ENCODE peak calls at places on chromosomes 1 and 21, in ten cellular contexts. W, O, G, C, K, S, N, Y, E and T are unnamed samples.

GRCh38 chr1:197106869-197107268 is 39.6 kb downstream of the ASPM start:
- DNase-seq in K (no peak), S (peak), C (no peak), W (no peak), Y (no peak), G (no peak), N (no peak), E (peak), O (no peak), T (no peak)

GRCh38 chr1:212518188-212518951 is 85.7 kb downstream of the NENF start:
- DNase-seq in C (no peak), G (no peak), E (peak), W (no peak), N (peak), S (peak), K (peak), O (no peak), Y (no peak), T (peak)

GRCh38 chr1:68049941-68050878 is at the start of gene DIRAS3:
- DNase-seq in Y (no peak), S (peak), W (no peak), C (no peak), E (peak), K (no peak), N (peak), G (no peak), O (no peak), T (peak)

GRCh38 chr21:43884012-43884860 is 19.2 kb downstream of the AGPAT3 start:
- DNase-seq in C (no peak), K (no peak), E (peak), S (peak), Y (peak), O (no peak), W (no peak), G (no peak), N (peak), T (peak)

GRCh38 chr1:152743371-152744145 is 14.3 kb upstream of the KPRP start:
- DNase-seq in S (no peak), N (no peak), O (no peak), K (no peak), E (peak), G (no peak), W (no peak), C (no peak), Y (no peak), T (no peak)

GRCh38 chr1:186059311-186059710 is 315.7 kb downstream of the TPR start:
- DNase-seq in K (no peak), W (no peak), S (peak), E (peak), O (no peak), N (no peak), C (no peak), Y (no peak), G (no peak), T (no peak)

GRCh38 chr1:228352677-228353481 is 53.8 kb downstream of the TRIM11 start:
- DNase-seq in E (no peak), S (no peak), K (no peak), C (no peak), Y (no peak), G (no peak), N (no peak), W (no peak), O (no peak), T (no peak)

GRCh38 chr1:239891621-239892358 is 199.9 kb upstream of the FMN2 start:
- DNase-seq in O (no peak), S (no peak), E (no peak), G (no peak), K (no peak), N (no peak), Y (no peak), W (no peak), C (no peak), T (no peak)

GRCh38 chr1:22677861-22678521 is 25.0 kb downstream of the C1QB start:
- DNase-seq in N (no peak), W (no peak), Y (no peak), S (no peak), K (no peak), E (no peak), C (no peak), O (no peak), G (no peak), T (no peak)

GRCh38 chr21:35203093-35204021 is 154.3 kb upstream of the RUNX1 start:
- DNase-seq in K (no peak), G (no peak), Y (no peak), C (no peak), E (no peak), N (peak), O (no peak), S (peak), W (no peak), T (peak)

GRCh38 chr1:34898220-34898820 is 31.1 kb downstream of the DLGAP3 start:
- DNase-seq in N (no peak), S (no peak), K (no peak), G (no peak), C (no peak), O (no peak), E (no peak), W (no peak), Y (no peak), T (no peak)

GRCh38 chr1:90550616-90551406 is 166.3 kb downstream of the BARHL2 start:
- DNase-seq in O (no peak), G (no peak), W (no peak), E (peak), Y (no peak), N (no peak), S (no peak), K (no peak), C (no peak), T (no peak)

GRCh38 chr1:168008595-168008994 is 71.7 kb upstream of the MPC2 start:
- DNase-seq in G (no peak), K (no peak), W (no peak), S (no peak), N (no peak), Y (no peak), E (no peak), O (no peak), C (no peak), T (no peak)

GRCh38 chr1:6106321-6106731 is 60.6 kb downstream of the KCNAB2 start:
- DNase-seq in G (no peak), N (no peak), C (no peak), E (no peak), S (no peak), W (no peak), O (no peak), Y (no peak), K (no peak), T (no peak)

GRCh38 chr1:196464545-196464944 is 143.7 kb downstream of the KCNT2 start:
- DNase-seq in O (no peak), Y (no peak), C (no peak), G (no peak), S (peak), W (no peak), K (no peak), N (peak), E (no peak), T (peak)

GRCh38 chr1:246181244-246181643 is 325.8 kb downstream of the SMYD3 start:
- DNase-seq in Y (no peak), W (no peak), S (peak), N (no peak), K (no peak), C (no peak), O (no peak), E (no peak), G (no peak), T (no peak)

GRCh38 chr1:157776971-157777386 is at the start of gene FCRL2:
- DNase-seq in W (no peak), E (no peak), C (no peak), O (no peak), K (no peak), S (no peak), Y (no peak), G (no peak), N (no peak), T (no peak)

GRCh38 chr1:30719406-30720270 is 3.7 kb downstream of the MATN1 start:
- DNase-seq in N (no peak), C (no peak), G (no peak), E (peak), K (no peak), O (no peak), Y (no peak), W (no peak), S (peak), T (peak)

GRCh38 chr1:151958959-151959358 is 34.7 kb downstream of the S100A10 start:
- DNase-seq in K (no peak), E (peak), Y (no peak), S (no peak), N (no peak), O (no peak), G (no peak), W (no peak), C (no peak), T (no peak)

GRCh38 chr1:24902471-24902891 is 27.6 kb downstream of the RUNX3 start:
- DNase-seq in Y (no peak), W (no peak), K (no peak), N (no peak), O (no peak), S (no peak), E (no peak), G (no peak), C (no peak), T (no peak)

GRCh38 chr21:32021319-32022027 is 148.7 kb downstream of the HUNK start:
- DNase-seq in C (no peak), N (no peak), W (no peak), K (peak), O (no peak), G (no peak), Y (no peak), S (no peak), E (no peak), T (no peak)

GRCh38 chr21:40736145-40736544 is 110.8 kb downstream of the DSCAM start:
- DNase-seq in C (no peak), W (no peak), N (no peak), G (no peak), O (no peak), Y (no peak), E (no peak), S (no peak), K (no peak), T (no peak)

GRCh38 chr1:40305451-40305850 is 11.6 kb downstream of the COL9A2 start:
- DNase-seq in K (no peak), G (no peak), N (no peak), S (no peak), W (no peak), C (no peak), O (no peak), E (peak), Y (no peak), T (no peak)

GRCh38 chr1:1425753-1426495 is 4.8 kb upstream of the ANKRD65 start:
- DNase-seq in C (no peak), K (no peak), N (no peak), Y (no peak), G (no peak), E (no peak), W (no peak), S (no peak), O (no peak), T (no peak)

GRCh38 chr1:173867141-173867752 is 542 bp downstream of the GAS5 start:
- DNase-seq in Y (no peak), O (no peak), S (peak), N (no peak), G (peak), E (no peak), K (peak), W (peak), C (no peak), T (no peak)

GRCh38 chr1:145962157-145963102 is 1.9 kb downstream of the ANKRD34A start:
- DNase-seq in C (no peak), O (no peak), E (peak), W (no peak), N (no peak), S (no peak), K (peak), Y (peak), G (no peak), T (peak)

GRCh38 chr1:94061513-94062443 is 59.2 kb downstream of the ABCA4 start:
- DNase-seq in K (peak), C (no peak), G (no peak), N (peak), E (peak), W (no peak), Y (peak), S (peak), O (peak), T (peak)

GRCh38 chr1:55827350-55827749 is 612.2 kb upstream of the USP24 start:
- DNase-seq in O (no peak), N (peak), E (peak), K (no peak), G (no peak), C (no peak), S (peak), W (no peak), Y (no peak), T (peak)

GRCh38 chr1:22850681-22851080 is 122.0 kb downstream of the LACTBL1 start:
- DNase-seq in Y (no peak), W (no peak), G (no peak), C (no peak), E (no peak), S (peak), O (peak), K (no peak), N (peak), T (no peak)

GRCh38 chr1:200907611-200908097 is 13.0 kb downstream of the INAVA start:
- DNase-seq in S (peak), E (peak), K (no peak), Y (no peak), W (no peak), N (no peak), C (no peak), G (no peak), O (no peak), T (no peak)

GRCh38 chr1:157146244-157146643 is 8.0 kb upstream of the ETV3 start:
- DNase-seq in C (no peak), S (no peak), E (peak), N (no peak), G (no peak), W (no peak), Y (no peak), O (no peak), K (no peak), T (no peak)

GRCh38 chr1:13699510-13699909 is 478 bp upstream of the PRDM2 start:
- DNase-seq in Y (no peak), W (no peak), G (no peak), E (peak), O (no peak), C (no peak), S (peak), K (no peak), N (no peak), T (no peak)

GRCh38 chr1:151733126-151733525 is 11.8 kb downstream of the RIIAD1 start:
- DNase-seq in C (no peak), N (no peak), K (no peak), E (no peak), G (no peak), W (no peak), S (no peak), O (no peak), Y (no peak), T (no peak)

GRCh38 chr1:184771190-184771691 is 16.6 kb upstream of the EDEM3 start:
- DNase-seq in E (peak), O (no peak), S (no peak), Y (no peak), W (no peak), N (no peak), C (peak), K (no peak), G (no peak), T (no peak)

GRCh38 chr1:37479255-37480124 is 5.1 kb downstream of the ZC3H12A start:
- DNase-seq in G (peak), S (peak), O (peak), W (no peak), E (peak), K (peak), N (peak), Y (peak), C (no peak), T (peak)

GRCh38 chr1:77416692-77417450 is 135.1 kb downstream of the AK5 start:
- DNase-seq in C (no peak), N (no peak), O (no peak), K (no peak), Y (no peak), S (peak), G (no peak), W (no peak), E (peak), T (no peak)

GRCh38 chr1:216822480-216822879 is 99.3 kb upstream of the ESRRG start:
- DNase-seq in Y (no peak), S (no peak), O (no peak), G (no peak), K (no peak), W (no peak), N (no peak), C (no peak), E (no peak), T (no peak)

GRCh38 chr1:64663654-64664053 is 81.2 kb upstream of the RAVER2 start:
- DNase-seq in O (no peak), N (peak), W (no peak), S (no peak), Y (no peak), G (no peak), C (no peak), K (no peak), E (no peak), T (no peak)